ENCODE peak calls at places on chromosomes 5 and 9, in ten cellular contexts. One of them, this sample, is unnamed. For H3K4me1, the result is how much of the 10 kb centered on the place peaks cover.

GRCh38 chr9:6771722-6772121 is 13.9 kb downstream of the KDM4C start:
- DNase-seq in GM23338: peak
- DNase-seq in neural progenitor cell: no peak
- DNase-seq in right atrium auricular region: no peak
- DNase-seq in tibial artery: no peak
- DNase-seq in breast epithelium: no peak
- DNase-seq in cardiac muscle cell: no peak
- DNase-seq in GM23248: no peak
- DNase-seq in psoas muscle: no peak
- DNase-seq in adrenal gland: no peak
- DNase-seq in this sample: no peak

GRCh38 chr9:93660647-93661046 is 84.3 kb downstream of the PHF2 start:
- DNase-seq in GM23338: no peak
- DNase-seq in neural progenitor cell: no peak
- DNase-seq in right atrium auricular region: no peak
- DNase-seq in tibial artery: peak
- DNase-seq in breast epithelium: peak
- DNase-seq in cardiac muscle cell: no peak
- DNase-seq in GM23248: no peak
- DNase-seq in psoas muscle: no peak
- DNase-seq in adrenal gland: no peak
- DNase-seq in this sample: no peak

GRCh38 chr9:111601237-111602018 is 2.0 kb upstream of the PTGR1 start:
- DNase-seq in GM23338: no peak
- DNase-seq in neural progenitor cell: no peak
- DNase-seq in right atrium auricular region: no peak
- DNase-seq in tibial artery: no peak
- DNase-seq in breast epithelium: no peak
- DNase-seq in cardiac muscle cell: peak
- DNase-seq in GM23248: peak
- DNase-seq in psoas muscle: no peak
- DNase-seq in adrenal gland: peak
- DNase-seq in this sample: no peak

GRCh38 chr9:3858961-3859360 is 333.2 kb upstream of the RFX3 start:
- DNase-seq in GM23338: no peak
- DNase-seq in neural progenitor cell: no peak
- DNase-seq in right atrium auricular region: no peak
- DNase-seq in tibial artery: no peak
- DNase-seq in breast epithelium: no peak
- DNase-seq in cardiac muscle cell: no peak
- DNase-seq in GM23248: peak
- DNase-seq in psoas muscle: no peak
- DNase-seq in adrenal gland: no peak
- DNase-seq in this sample: no peak

GRCh38 chr9:83715221-83715620 is 7.5 kb upstream of the UBQLN1 start:
- DNase-seq in GM23338: no peak
- DNase-seq in neural progenitor cell: no peak
- DNase-seq in right atrium auricular region: no peak
- DNase-seq in tibial artery: no peak
- DNase-seq in breast epithelium: no peak
- DNase-seq in cardiac muscle cell: no peak
- DNase-seq in GM23248: no peak
- DNase-seq in psoas muscle: no peak
- DNase-seq in adrenal gland: no peak
- DNase-seq in this sample: no peak

GRCh38 chr5:42668254-42668653 is 88.4 kb upstream of the CCDC152 start:
- DNase-seq in GM23338: no peak
- DNase-seq in neural progenitor cell: no peak
- DNase-seq in right atrium auricular region: no peak
- DNase-seq in tibial artery: no peak
- DNase-seq in breast epithelium: no peak
- DNase-seq in cardiac muscle cell: no peak
- DNase-seq in GM23248: no peak
- DNase-seq in psoas muscle: no peak
- DNase-seq in adrenal gland: no peak
- DNase-seq in this sample: no peak

GRCh38 chr5:74415695-74416102 is 224.8 kb downstream of the ENC1 start:
- DNase-seq in GM23338: no peak
- DNase-seq in neural progenitor cell: no peak
- DNase-seq in right atrium auricular region: no peak
- DNase-seq in tibial artery: no peak
- DNase-seq in breast epithelium: no peak
- DNase-seq in cardiac muscle cell: no peak
- DNase-seq in GM23248: no peak
- DNase-seq in psoas muscle: no peak
- DNase-seq in adrenal gland: peak
- DNase-seq in this sample: no peak

GRCh38 chr5:79318935-79319614 is 83.1 kb downstream of the JMY start:
- DNase-seq in GM23338: no peak
- DNase-seq in neural progenitor cell: no peak
- DNase-seq in right atrium auricular region: no peak
- DNase-seq in tibial artery: no peak
- DNase-seq in breast epithelium: no peak
- DNase-seq in cardiac muscle cell: peak
- DNase-seq in GM23248: peak
- DNase-seq in psoas muscle: no peak
- DNase-seq in adrenal gland: no peak
- DNase-seq in this sample: no peak

GRCh38 chr9:31908891-31909480 is 475.5 kb upstream of the ACO1 start:
- DNase-seq in GM23338: no peak
- DNase-seq in neural progenitor cell: no peak
- DNase-seq in right atrium auricular region: no peak
- DNase-seq in tibial artery: no peak
- DNase-seq in breast epithelium: no peak
- DNase-seq in cardiac muscle cell: no peak
- DNase-seq in GM23248: no peak
- DNase-seq in psoas muscle: no peak
- DNase-seq in adrenal gland: no peak
- DNase-seq in this sample: no peak

GRCh38 chr5:133995903-133996563 is 8.7 kb downstream of the VDAC1 start:
- DNase-seq in GM23338: no peak
- DNase-seq in neural progenitor cell: no peak
- DNase-seq in right atrium auricular region: no peak
- DNase-seq in tibial artery: no peak
- DNase-seq in breast epithelium: no peak
- DNase-seq in cardiac muscle cell: peak
- DNase-seq in GM23248: no peak
- DNase-seq in psoas muscle: peak
- DNase-seq in adrenal gland: peak
- DNase-seq in this sample: no peak

GRCh38 chr9:14278291-14278721 is 35.6 kb downstream of the NFIB start:
- DNase-seq in GM23338: no peak
- DNase-seq in neural progenitor cell: no peak
- DNase-seq in right atrium auricular region: no peak
- DNase-seq in tibial artery: no peak
- DNase-seq in breast epithelium: no peak
- DNase-seq in cardiac muscle cell: peak
- DNase-seq in GM23248: peak
- DNase-seq in psoas muscle: no peak
- DNase-seq in adrenal gland: no peak
- DNase-seq in this sample: no peak

GRCh38 chr5:141437208-141437607 is 6.9 kb downstream of the PCDHGA12 start:
- DNase-seq in GM23338: no peak
- DNase-seq in neural progenitor cell: no peak
- DNase-seq in right atrium auricular region: no peak
- DNase-seq in tibial artery: no peak
- DNase-seq in breast epithelium: no peak
- DNase-seq in cardiac muscle cell: no peak
- DNase-seq in GM23248: peak
- DNase-seq in psoas muscle: no peak
- DNase-seq in adrenal gland: no peak
- DNase-seq in this sample: no peak

GRCh38 chr5:141430332-141431113 is at the start of gene PCDHGA12:
- DNase-seq in GM23338: peak
- DNase-seq in neural progenitor cell: no peak
- DNase-seq in right atrium auricular region: peak
- DNase-seq in tibial artery: no peak
- DNase-seq in breast epithelium: no peak
- DNase-seq in cardiac muscle cell: peak
- DNase-seq in GM23248: peak
- DNase-seq in psoas muscle: peak
- DNase-seq in adrenal gland: peak
- DNase-seq in this sample: no peak

GRCh38 chr5:141434006-141434405 is 3.7 kb downstream of the PCDHGA12 start:
- DNase-seq in GM23338: no peak
- DNase-seq in neural progenitor cell: no peak
- DNase-seq in right atrium auricular region: no peak
- DNase-seq in tibial artery: no peak
- DNase-seq in breast epithelium: no peak
- DNase-seq in cardiac muscle cell: no peak
- DNase-seq in GM23248: peak
- DNase-seq in psoas muscle: no peak
- DNase-seq in adrenal gland: no peak
- DNase-seq in this sample: no peak

GRCh38 chr5:141427783-141428426 is 2.4 kb upstream of the PCDHGA12 start:
- DNase-seq in GM23338: peak
- DNase-seq in neural progenitor cell: no peak
- DNase-seq in right atrium auricular region: no peak
- DNase-seq in tibial artery: no peak
- DNase-seq in breast epithelium: no peak
- DNase-seq in cardiac muscle cell: no peak
- DNase-seq in GM23248: no peak
- DNase-seq in psoas muscle: no peak
- DNase-seq in adrenal gland: no peak
- DNase-seq in this sample: no peak

GRCh38 chr5:141431286-141431685 is 979 bp downstream of the PCDHGA12 start:
- DNase-seq in GM23338: no peak
- DNase-seq in neural progenitor cell: no peak
- DNase-seq in right atrium auricular region: no peak
- DNase-seq in tibial artery: no peak
- DNase-seq in breast epithelium: no peak
- DNase-seq in cardiac muscle cell: peak
- DNase-seq in GM23248: peak
- DNase-seq in psoas muscle: no peak
- DNase-seq in adrenal gland: peak
- DNase-seq in this sample: no peak
- H3K4me3 ChIP-seq in GM23338: no peak
- H3K4me3 ChIP-seq in neural progenitor cell: no peak
- H3K4me3 ChIP-seq in right atrium auricular region: peak
- H3K4me3 ChIP-seq in tibial artery: peak
- H3K4me3 ChIP-seq in breast epithelium: peak
- H3K4me3 ChIP-seq in cardiac muscle cell: no peak
- H3K4me3 ChIP-seq in GM23248: peak
- H3K4me3 ChIP-seq in psoas muscle: peak
- H3K4me3 ChIP-seq in adrenal gland: peak
- H3K4me3 ChIP-seq in this sample: no peak

DNA sequence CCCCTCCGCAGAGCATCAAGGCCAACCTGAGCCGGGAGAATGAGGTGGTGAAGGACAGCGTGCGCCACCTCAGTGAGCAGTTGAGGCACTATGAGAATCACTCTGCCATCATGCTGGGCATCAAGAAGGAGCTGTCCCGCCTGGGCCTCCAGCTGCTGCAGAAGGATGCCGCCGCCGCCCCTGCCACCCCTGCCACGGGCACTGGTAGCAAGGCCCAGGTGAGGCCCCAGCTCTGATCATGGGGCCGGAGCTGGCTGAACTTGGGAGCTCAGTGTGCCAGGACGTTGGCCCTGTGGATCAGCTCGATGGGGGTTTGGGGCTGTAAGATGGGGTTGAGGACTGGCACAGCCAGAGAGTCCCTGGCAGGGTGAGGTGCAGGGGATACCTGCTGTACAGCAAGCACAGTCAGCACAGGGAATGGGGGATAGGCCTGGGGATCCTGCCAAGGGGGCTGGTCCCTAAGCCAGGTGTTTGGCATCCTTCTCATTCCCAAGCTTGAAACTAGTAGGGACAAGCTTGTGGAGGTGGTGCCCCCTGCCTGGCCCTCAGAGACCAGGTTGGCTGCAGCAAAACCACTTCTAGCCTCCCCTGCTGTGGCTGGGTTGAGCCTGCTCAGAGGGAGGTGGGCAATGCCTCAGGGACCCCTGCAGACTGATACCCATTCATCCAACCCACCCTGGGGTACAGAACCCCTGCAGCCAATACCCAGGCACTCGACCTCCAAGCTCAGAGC is 22.5 kb downstream of the OLFML2A start:
- DNase-seq in GM23338: no peak
- DNase-seq in neural progenitor cell: no peak
- DNase-seq in right atrium auricular region: no peak
- DNase-seq in tibial artery: no peak
- DNase-seq in breast epithelium: no peak
- DNase-seq in cardiac muscle cell: no peak
- DNase-seq in GM23248: no peak
- DNase-seq in psoas muscle: no peak
- DNase-seq in adrenal gland: no peak
- DNase-seq in this sample: no peak
- H3K4me1 ChIP-seq in GM23338: under half
- H3K4me1 ChIP-seq in neural progenitor cell: under half
- H3K4me1 ChIP-seq in right atrium auricular region: under half
- H3K4me1 ChIP-seq in tibial artery: under half
- H3K4me1 ChIP-seq in breast epithelium: under half
- H3K4me1 ChIP-seq in cardiac muscle cell: under half
- H3K4me1 ChIP-seq in GM23248: under half
- H3K4me1 ChIP-seq in psoas muscle: under half
- H3K4me1 ChIP-seq in adrenal gland: under half
- H3K4me1 ChIP-seq in this sample: under half

GRCh38 chr9:79812507-79813261 is 240.9 kb downstream of the TLE4 start:
- DNase-seq in GM23338: peak
- DNase-seq in neural progenitor cell: no peak
- DNase-seq in right atrium auricular region: no peak
- DNase-seq in tibial artery: no peak
- DNase-seq in breast epithelium: no peak
- DNase-seq in cardiac muscle cell: no peak
- DNase-seq in GM23248: peak
- DNase-seq in psoas muscle: no peak
- DNase-seq in adrenal gland: no peak
- DNase-seq in this sample: no peak
- H3K4me3 ChIP-seq in GM23338: no peak
- H3K4me3 ChIP-seq in neural progenitor cell: no peak
- H3K4me3 ChIP-seq in right atrium auricular region: no peak
- H3K4me3 ChIP-seq in tibial artery: no peak
- H3K4me3 ChIP-seq in breast epithelium: peak
- H3K4me3 ChIP-seq in cardiac muscle cell: no peak
- H3K4me3 ChIP-seq in GM23248: peak
- H3K4me3 ChIP-seq in psoas muscle: peak
- H3K4me3 ChIP-seq in adrenal gland: peak
- H3K4me3 ChIP-seq in this sample: no peak

GRCh38 chr5:28770307-28770706 is 1731.9 kb upstream of the CDH9 start:
- DNase-seq in GM23338: no peak
- DNase-seq in neural progenitor cell: no peak
- DNase-seq in right atrium auricular region: no peak
- DNase-seq in tibial artery: no peak
- DNase-seq in breast epithelium: no peak
- DNase-seq in cardiac muscle cell: no peak
- DNase-seq in GM23248: no peak
- DNase-seq in psoas muscle: no peak
- DNase-seq in adrenal gland: no peak
- DNase-seq in this sample: no peak
- H3K4me1 ChIP-seq in GM23338: under half
- H3K4me1 ChIP-seq in neural progenitor cell: under half
- H3K4me1 ChIP-seq in right atrium auricular region: under half
- H3K4me1 ChIP-seq in tibial artery: under half
- H3K4me1 ChIP-seq in breast epithelium: under half
- H3K4me1 ChIP-seq in cardiac muscle cell: under half
- H3K4me1 ChIP-seq in GM23248: under half
- H3K4me1 ChIP-seq in psoas muscle: under half
- H3K4me1 ChIP-seq in adrenal gland: under half
- H3K4me1 ChIP-seq in this sample: under half